ENCODE peak calls at places on chromosomes 3 and 15, in five cellular contexts. One of them, this sample, is unnamed.

GRCh38 chr3:141237701-141238521 is 6.3 kb downstream of the PXYLP1 start:
- DNase-seq in neural crest cell: no peak
- DNase-seq in tibial artery: no peak
- DNase-seq in lower lobe of right lung: peak
- DNase-seq in OCI-LY7: no peak
- DNase-seq in this sample: peak

GRCh38 chr3:128051459-128051836 is 789 bp upstream of the SEC61A1 start:
- DNase-seq in neural crest cell: no peak
- DNase-seq in lower lobe of right lung: no peak
- DNase-seq in OCI-LY7: no peak
- DNase-seq in tibial artery: no peak
- DNase-seq in this sample: no peak

GRCh38 chr3:134794323-134794722 is 737 bp upstream of the EPHB1 start:
- DNase-seq in lower lobe of right lung: no peak
- DNase-seq in tibial artery: no peak
- DNase-seq in neural crest cell: no peak
- DNase-seq in OCI-LY7: no peak
- DNase-seq in this sample: no peak

GRCh38 chr3:66302288-66302687 is 81.5 kb downstream of the SLC25A26 start:
- DNase-seq in tibial artery: no peak
- DNase-seq in OCI-LY7: peak
- DNase-seq in lower lobe of right lung: no peak
- DNase-seq in neural crest cell: no peak
- DNase-seq in this sample: peak

GRCh38 chr3:72130565-72130964 is 345.6 kb upstream of the PROK2 start:
- DNase-seq in lower lobe of right lung: no peak
- DNase-seq in tibial artery: no peak
- DNase-seq in OCI-LY7: no peak
- DNase-seq in neural crest cell: no peak
- DNase-seq in this sample: no peak

GRCh38 chr3:12557472-12558105 is 702 bp downstream of the MKRN2 start:
- DNase-seq in tibial artery: no peak
- DNase-seq in lower lobe of right lung: no peak
- DNase-seq in neural crest cell: no peak
- DNase-seq in OCI-LY7: peak
- DNase-seq in this sample: no peak

GRCh38 chr3:68977486-68978167 is 35.9 kb downstream of the EOGT start:
- DNase-seq in lower lobe of right lung: no peak
- DNase-seq in OCI-LY7: no peak
- DNase-seq in tibial artery: no peak
- DNase-seq in neural crest cell: no peak
- DNase-seq in this sample: no peak

GRCh38 chr3:46442591-46443530 is 21.8 kb downstream of the LTF start:
- DNase-seq in tibial artery: no peak
- DNase-seq in lower lobe of right lung: no peak
- DNase-seq in neural crest cell: peak
- DNase-seq in OCI-LY7: no peak
- DNase-seq in this sample: no peak

DNA sequence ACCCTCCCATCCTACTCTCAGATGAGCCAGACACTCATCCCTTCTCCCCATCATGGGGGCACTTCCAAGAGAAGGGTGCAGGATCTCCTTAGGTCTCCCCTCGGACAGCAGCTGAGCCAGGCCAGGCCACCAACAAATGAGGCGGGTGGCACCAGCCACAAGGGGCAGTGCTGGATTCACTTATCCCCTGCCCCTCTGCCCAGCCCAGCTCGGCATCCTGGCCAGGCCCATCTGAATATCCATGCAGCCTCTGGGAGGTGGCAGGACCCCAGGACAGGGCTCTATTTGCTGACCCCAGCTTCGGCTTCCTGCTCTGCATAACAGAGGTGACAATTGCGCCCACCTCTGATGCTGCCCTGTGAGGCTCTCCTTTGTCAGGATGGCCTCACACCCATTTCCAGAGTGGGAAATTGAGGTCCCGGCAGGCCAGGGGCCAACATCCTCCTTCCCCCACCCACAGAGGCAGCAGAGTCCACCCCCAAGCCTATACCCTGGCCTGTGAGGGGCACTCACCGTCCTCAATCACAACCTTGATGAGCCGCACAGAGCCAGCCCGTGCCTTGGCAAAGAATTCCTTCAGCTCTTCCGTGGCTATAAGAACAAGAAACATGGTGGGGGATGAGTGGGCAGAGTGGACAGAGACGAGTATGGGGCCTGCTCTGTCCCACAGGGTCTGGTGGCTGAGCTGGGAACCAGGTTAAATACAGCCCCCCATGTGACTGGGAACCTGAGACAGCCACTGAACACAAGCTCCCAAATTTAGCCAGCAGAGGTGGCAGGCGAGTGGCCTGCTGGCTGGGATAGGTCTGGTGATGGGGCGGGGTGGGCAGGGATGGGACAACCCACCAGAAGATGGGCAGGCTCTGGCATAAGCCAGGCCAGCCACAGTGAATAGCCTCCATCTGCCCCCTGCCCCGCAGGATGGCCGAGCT is 4.2 kb downstream of the TWF2 start:
- DNase-seq in lower lobe of right lung: peak
- DNase-seq in OCI-LY7: no peak
- DNase-seq in neural crest cell: no peak
- DNase-seq in tibial artery: no peak
- DNase-seq in this sample: no peak
- TF ChIP-seq CTCF in lower lobe of right lung: no peak
- TF ChIP-seq CTCF in OCI-LY7: peak
- TF ChIP-seq CTCF in neural crest cell: no peak
- TF ChIP-seq CTCF in tibial artery: no peak
- TF ChIP-seq CTCF in this sample: no peak

DNA sequence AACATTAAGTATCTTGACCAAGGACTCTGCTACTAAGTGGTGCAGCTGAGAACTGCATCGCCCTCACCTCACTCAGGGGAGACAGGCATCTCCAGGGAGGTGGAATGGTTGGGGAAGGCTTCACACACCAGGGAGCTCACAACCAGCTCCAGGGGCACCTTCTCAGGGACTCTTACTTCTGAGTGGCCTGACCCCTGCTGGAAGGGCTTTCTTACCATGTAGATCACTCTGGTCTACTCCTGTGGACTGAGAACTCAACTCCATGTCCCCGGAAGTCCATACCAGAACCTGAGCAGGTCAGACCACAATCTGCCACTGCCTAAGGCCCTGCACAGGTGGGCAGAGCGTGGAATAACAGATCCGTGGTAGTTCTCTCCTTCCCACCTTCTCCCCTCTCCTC is 140.5 kb downstream of the TLE3 start:
- DNase-seq in OCI-LY7: peak
- DNase-seq in tibial artery: no peak
- DNase-seq in neural crest cell: no peak
- DNase-seq in lower lobe of right lung: no peak
- DNase-seq in this sample: peak
- TF ChIP-seq CTCF in OCI-LY7: peak
- TF ChIP-seq CTCF in tibial artery: no peak
- TF ChIP-seq CTCF in neural crest cell: no peak
- TF ChIP-seq CTCF in lower lobe of right lung: no peak
- TF ChIP-seq CTCF in this sample: no peak

GRCh38 chr3:126528800-126529541 is 5.0 kb downstream of the CHST13 start:
- DNase-seq in neural crest cell: no peak
- DNase-seq in lower lobe of right lung: peak
- DNase-seq in tibial artery: no peak
- DNase-seq in OCI-LY7: no peak
- DNase-seq in this sample: no peak
- TF ChIP-seq CTCF in neural crest cell: no peak
- TF ChIP-seq CTCF in lower lobe of right lung: no peak
- TF ChIP-seq CTCF in tibial artery: no peak
- TF ChIP-seq CTCF in OCI-LY7: no peak
- TF ChIP-seq CTCF in this sample: no peak

DNA sequence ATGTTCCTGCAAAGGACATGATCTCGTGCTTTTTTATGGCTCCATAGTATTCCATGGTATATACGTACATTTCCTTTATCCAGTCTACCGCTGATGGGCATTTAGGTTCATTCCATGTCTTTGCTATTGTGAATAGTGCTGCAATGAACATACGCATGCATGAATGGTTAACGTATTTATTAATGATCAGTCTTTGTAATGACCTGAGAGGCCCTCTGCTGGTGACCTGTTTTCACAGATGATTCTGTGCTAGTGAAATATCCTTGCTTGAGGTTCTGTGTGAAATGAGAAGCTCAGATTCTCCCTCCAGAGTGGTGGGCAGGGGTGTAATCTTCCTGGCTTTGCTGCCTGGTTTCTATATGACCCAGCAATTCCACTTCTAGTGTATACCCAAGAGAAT is 160.2 kb upstream of the RASGRP1 start:
- DNase-seq in tibial artery: no peak
- DNase-seq in neural crest cell: no peak
- DNase-seq in lower lobe of right lung: no peak
- DNase-seq in OCI-LY7: no peak
- DNase-seq in this sample: no peak
- TF ChIP-seq CTCF in tibial artery: no peak
- TF ChIP-seq CTCF in neural crest cell: no peak
- TF ChIP-seq CTCF in lower lobe of right lung: no peak
- TF ChIP-seq CTCF in OCI-LY7: peak
- TF ChIP-seq CTCF in this sample: no peak

GRCh38 chr15:92631721-92632120 is 23.9 kb downstream of the FAM174B start:
- DNase-seq in OCI-LY7: no peak
- DNase-seq in tibial artery: no peak
- DNase-seq in neural crest cell: no peak
- DNase-seq in lower lobe of right lung: no peak
- DNase-seq in this sample: peak
- TF ChIP-seq CTCF in OCI-LY7: peak
- TF ChIP-seq CTCF in tibial artery: no peak
- TF ChIP-seq CTCF in neural crest cell: no peak
- TF ChIP-seq CTCF in lower lobe of right lung: no peak
- TF ChIP-seq CTCF in this sample: peak

GRCh38 chr3:98326945-98327344 is 26.7 kb upstream of the OR5K4 start:
- DNase-seq in tibial artery: no peak
- DNase-seq in neural crest cell: no peak
- DNase-seq in OCI-LY7: no peak
- DNase-seq in lower lobe of right lung: no peak
- DNase-seq in this sample: no peak

GRCh38 chr3:98328933-98329332 is 24.7 kb upstream of the OR5K4 start:
- DNase-seq in neural crest cell: no peak
- DNase-seq in tibial artery: no peak
- DNase-seq in lower lobe of right lung: no peak
- DNase-seq in OCI-LY7: no peak
- DNase-seq in this sample: no peak

GRCh38 chr3:98326036-98326435 is 27.6 kb upstream of the OR5K4 start:
- DNase-seq in neural crest cell: no peak
- DNase-seq in lower lobe of right lung: no peak
- DNase-seq in OCI-LY7: no peak
- DNase-seq in tibial artery: no peak
- DNase-seq in this sample: no peak

GRCh38 chr3:98325055-98325454 is 28.6 kb upstream of the OR5K4 start:
- DNase-seq in OCI-LY7: no peak
- DNase-seq in neural crest cell: no peak
- DNase-seq in lower lobe of right lung: peak
- DNase-seq in tibial artery: no peak
- DNase-seq in this sample: no peak

DNA sequence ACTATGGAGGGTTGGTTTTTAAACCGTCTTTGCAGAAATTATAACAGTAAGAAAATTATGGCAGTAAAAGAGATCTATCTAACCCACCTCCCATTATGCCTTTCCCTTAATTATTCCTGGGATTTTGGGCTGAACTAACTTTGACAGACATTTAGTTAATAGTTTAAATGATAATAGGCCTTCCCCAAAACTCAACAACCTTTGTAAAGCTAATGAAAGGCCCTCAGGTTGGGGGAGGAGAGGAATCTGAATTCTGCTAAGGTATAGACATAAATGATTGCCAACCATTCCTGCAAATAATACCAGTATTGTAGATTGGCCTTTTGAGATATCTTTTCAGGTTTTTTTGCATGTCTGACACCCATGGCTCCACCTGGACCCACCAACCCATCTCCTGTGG is 27.2 kb upstream of the OR5K4 start:
- DNase-seq in OCI-LY7: no peak
- DNase-seq in tibial artery: no peak
- DNase-seq in neural crest cell: no peak
- DNase-seq in lower lobe of right lung: no peak
- DNase-seq in this sample: no peak
- TF ChIP-seq CTCF in OCI-LY7: no peak
- TF ChIP-seq CTCF in tibial artery: no peak
- TF ChIP-seq CTCF in neural crest cell: no peak
- TF ChIP-seq CTCF in lower lobe of right lung: no peak
- TF ChIP-seq CTCF in this sample: no peak